ENCODE peak calls at places on chromosomes 12 and 14, in eight cellular contexts. One of them, this sample, is unnamed.

GRCh38 chr14:39268393-39268792 is 34.7 kb downstream of the MIA2 start:
- DNase-seq in brain microvascular endothelial cell: no peak
- DNase-seq in NCI-H2029: peak
- DNase-seq in caudate nucleus: no peak
- DNase-seq in Caco-2: no peak
- DNase-seq in T-helper 17 cell: no peak
- DNase-seq in stimulated activated CD8-positive, alpha-beta memory T cell treated with anti-CD3 and anti-CD28 coated beads, Interleukin-15, amount 100 ng/mL, for 24 hours: no peak
- DNase-seq in HTR-8/SVneo: no peak
- DNase-seq in this sample: no peak

GRCh38 chr14:67331368-67332125 is 28.1 kb downstream of the ATP6V1D start:
- DNase-seq in T-helper 17 cell: no peak
- DNase-seq in brain microvascular endothelial cell: peak
- DNase-seq in caudate nucleus: no peak
- DNase-seq in HTR-8/SVneo: no peak
- DNase-seq in Caco-2: no peak
- DNase-seq in stimulated activated CD8-positive, alpha-beta memory T cell treated with anti-CD3 and anti-CD28 coated beads, Interleukin-15, amount 100 ng/mL, for 24 hours: no peak
- DNase-seq in NCI-H2029: no peak
- DNase-seq in this sample: no peak

GRCh38 chr12:118292836-118293235 is 79.9 kb downstream of the TAOK3 start:
- DNase-seq in NCI-H2029: no peak
- DNase-seq in HTR-8/SVneo: no peak
- DNase-seq in stimulated activated CD8-positive, alpha-beta memory T cell treated with anti-CD3 and anti-CD28 coated beads, Interleukin-15, amount 100 ng/mL, for 24 hours: no peak
- DNase-seq in brain microvascular endothelial cell: no peak
- DNase-seq in caudate nucleus: no peak
- DNase-seq in T-helper 17 cell: no peak
- DNase-seq in Caco-2: no peak
- DNase-seq in this sample: no peak

GRCh38 chr14:38950676-38951075 is 152.4 kb downstream of the SEC23A start:
- DNase-seq in HTR-8/SVneo: no peak
- DNase-seq in T-helper 17 cell: no peak
- DNase-seq in brain microvascular endothelial cell: no peak
- DNase-seq in caudate nucleus: no peak
- DNase-seq in Caco-2: no peak
- DNase-seq in NCI-H2029: no peak
- DNase-seq in stimulated activated CD8-positive, alpha-beta memory T cell treated with anti-CD3 and anti-CD28 coated beads, Interleukin-15, amount 100 ng/mL, for 24 hours: no peak
- DNase-seq in this sample: no peak

GRCh38 chr12:58346032-58346632 is 404.8 kb downstream of the ATP23 start:
- DNase-seq in HTR-8/SVneo: peak
- DNase-seq in brain microvascular endothelial cell: peak
- DNase-seq in caudate nucleus: no peak
- DNase-seq in Caco-2: no peak
- DNase-seq in NCI-H2029: peak
- DNase-seq in stimulated activated CD8-positive, alpha-beta memory T cell treated with anti-CD3 and anti-CD28 coated beads, Interleukin-15, amount 100 ng/mL, for 24 hours: no peak
- DNase-seq in T-helper 17 cell: no peak
- DNase-seq in this sample: no peak

GRCh38 chr12:1811281-1811947 is 9.0 kb upstream of the LRTM2 start:
- DNase-seq in HTR-8/SVneo: peak
- DNase-seq in NCI-H2029: no peak
- DNase-seq in stimulated activated CD8-positive, alpha-beta memory T cell treated with anti-CD3 and anti-CD28 coated beads, Interleukin-15, amount 100 ng/mL, for 24 hours: no peak
- DNase-seq in Caco-2: no peak
- DNase-seq in brain microvascular endothelial cell: peak
- DNase-seq in T-helper 17 cell: peak
- DNase-seq in caudate nucleus: no peak
- DNase-seq in this sample: no peak

GRCh38 chr12:31322651-31323248 is 3.2 kb downstream of the SINHCAF start:
- DNase-seq in Caco-2: no peak
- DNase-seq in caudate nucleus: no peak
- DNase-seq in stimulated activated CD8-positive, alpha-beta memory T cell treated with anti-CD3 and anti-CD28 coated beads, Interleukin-15, amount 100 ng/mL, for 24 hours: no peak
- DNase-seq in brain microvascular endothelial cell: peak
- DNase-seq in NCI-H2029: no peak
- DNase-seq in T-helper 17 cell: no peak
- DNase-seq in HTR-8/SVneo: no peak
- DNase-seq in this sample: no peak

GRCh38 chr12:42235426-42235825 is 2.6 kb downstream of the YAF2 start:
- DNase-seq in stimulated activated CD8-positive, alpha-beta memory T cell treated with anti-CD3 and anti-CD28 coated beads, Interleukin-15, amount 100 ng/mL, for 24 hours: no peak
- DNase-seq in HTR-8/SVneo: no peak
- DNase-seq in caudate nucleus: no peak
- DNase-seq in Caco-2: no peak
- DNase-seq in T-helper 17 cell: no peak
- DNase-seq in NCI-H2029: peak
- DNase-seq in brain microvascular endothelial cell: no peak
- DNase-seq in this sample: no peak

GRCh38 chr12:128801879-128802391 is 21.8 kb downstream of the SLC15A4 start:
- DNase-seq in Caco-2: no peak
- DNase-seq in brain microvascular endothelial cell: no peak
- DNase-seq in HTR-8/SVneo: no peak
- DNase-seq in stimulated activated CD8-positive, alpha-beta memory T cell treated with anti-CD3 and anti-CD28 coated beads, Interleukin-15, amount 100 ng/mL, for 24 hours: no peak
- DNase-seq in T-helper 17 cell: no peak
- DNase-seq in NCI-H2029: no peak
- DNase-seq in caudate nucleus: no peak
- DNase-seq in this sample: no peak

This sample was measured in effector CD8-positive, alpha-beta T cell.